ENCODE peak calls at places on chromosomes 1 and 21, in six cellular contexts. M is Peyer's patch; H is neural progenitor cell; Q is GM12865; U is CD4-positive, alpha-beta memory T cell; S is CD8-positive, alpha-beta memory T cell. D is an unnamed sample.
A peak's percentile ranks its signal among the peaks of the same experiment; 100 is the strongest.

GRCh38 chr1:30109853-30110252 is 613.5 kb downstream of the MATN1 start:
- DNase-seq in M (no peak), H (no peak), Q (no peak), U (no peak), S (no peak), D (no peak)

GRCh38 chr1:248755505-248755904 is at the start of gene LYPD8:
- DNase-seq in M (no peak), H (no peak), Q (no peak), U (no peak), S (no peak), D (no peak)

GRCh38 chr1:19786988-19787423 is 12.7 kb downstream of the TMCO4 start:
- DNase-seq in M (no peak), H (no peak), Q (no peak), U (no peak), S (no peak), D (no peak)

GRCh38 chr1:111541721-111542120 is 38.3 kb upstream of the ADORA3 start:
- DNase-seq in M (no peak), H (no peak), Q (no peak), U (no peak), S (no peak), D (no peak)

GRCh38 chr1:16204634-16205332 is 7.7 kb downstream of the ARHGEF19 start:
- DNase-seq in M (peak; percentile 67), H (peak; percentile 77), Q (no peak), U (no peak), S (peak; percentile 60), D (no peak)

GRCh38 chr21:42570841-42571387 is 57.3 kb downstream of the SLC37A1 start:
- DNase-seq in M (peak; percentile 49), H (peak; percentile 91), Q (no peak), U (no peak), S (no peak), D (no peak)

GRCh38 chr21:43731891-43732711 is 13.2 kb downstream of the PDXK start:
- DNase-seq in M (no peak), H (no peak), Q (no peak), U (no peak), S (no peak), D (peak; percentile 69)

GRCh38 chr1:9573723-9574122 is 15.0 kb upstream of the TMEM201 start:
- DNase-seq in M (no peak), H (peak; percentile 67), Q (peak; percentile 65), U (peak; percentile 22), S (no peak), D (no peak)

GRCh38 chr1:186236921-186237320 is 138.1 kb downstream of the TPR start:
- DNase-seq in M (no peak), H (no peak), Q (no peak), U (no peak), S (no peak), D (no peak)

GRCh38 chr1:53074313-53075154 is 12.5 kb downstream of the PODN start:
- DNase-seq in M (no peak), H (no peak), Q (no peak), U (no peak), S (no peak), D (peak; percentile 4)

GRCh38 chr21:42666023-42666747 is 12.8 kb downstream of the PDE9A start:
- DNase-seq in M (peak; percentile 71), H (no peak), Q (peak; percentile 37), U (no peak), S (no peak), D (no peak)

GRCh38 chr1:231118704-231119453 is 43.0 kb upstream of the TRIM67 start:
- DNase-seq in M (no peak), H (no peak), Q (no peak), U (no peak), S (no peak), D (no peak)

GRCh38 chr1:223730471-223730870 is 18.1 kb downstream of the CAPN2 start:
- DNase-seq in M (no peak), H (no peak), Q (no peak), U (no peak), S (no peak), D (no peak)

GRCh38 chr1:53112271-53112774 is 30.1 kb downstream of the SLC1A7 start:
- DNase-seq in M (no peak), H (no peak), Q (no peak), U (no peak), S (no peak), D (no peak)

GRCh38 chr1:106681939-106682522 is 374.4 kb upstream of the PRMT6 start:
- DNase-seq in M (no peak), H (no peak), Q (no peak), U (no peak), S (no peak), D (no peak)

GRCh38 chr1:86503477-86504129 is 34.9 kb downstream of the CLCA1 start:
- DNase-seq in M (peak; percentile 68), H (peak; percentile 33), Q (no peak), U (no peak), S (no peak), D (no peak)

GRCh38 chr1:97243973-97244560 is 522.5 kb downstream of the PTBP2 start:
- DNase-seq in M (no peak), H (peak; percentile 15), Q (peak; percentile 38), U (no peak), S (no peak), D (no peak)

GRCh38 chr1:94936861-94937620 is 10.1 kb upstream of the CNN3 start:
- DNase-seq in M (no peak), H (no peak), Q (no peak), U (no peak), S (no peak), D (no peak)

GRCh38 chr1:205477759-205478247 is 22.0 kb upstream of the BLACAT1 start:
- DNase-seq in M (no peak), H (no peak), Q (no peak), U (no peak), S (no peak), D (no peak)

GRCh38 chr21:36429672-36430546 is 44.7 kb downstream of the CHAF1B start:
- DNase-seq in M (no peak), H (peak; percentile 68), Q (peak; percentile 88), U (peak; percentile 10), S (peak; percentile 75), D (peak; percentile 95)

GRCh38 chr21:27645285-27645684 is 678.4 kb upstream of the ADAMTS5 start:
- DNase-seq in M (no peak), H (no peak), Q (no peak), U (no peak), S (no peak), D (no peak)

GRCh38 chr1:205013683-205014367 is 29.2 kb upstream of the CNTN2 start:
- DNase-seq in M (no peak), H (peak; percentile 67), Q (no peak), U (no peak), S (no peak), D (no peak)

GRCh38 chr1:7550981-7551380 is 220.1 kb upstream of the VAMP3 start:
- DNase-seq in M (peak; percentile 82), H (no peak), Q (no peak), U (no peak), S (no peak), D (peak; percentile 44)

GRCh38 chr21:26637346-26637745 is 64.3 kb upstream of the CYYR1 start:
- DNase-seq in M (no peak), H (no peak), Q (no peak), U (no peak), S (no peak), D (no peak)

GRCh38 chr1:53330819-53331218 is 2.9 kb upstream of the LRP8 start:
- DNase-seq in M (peak; percentile 43), H (no peak), Q (no peak), U (no peak), S (peak; percentile 22), D (no peak)

GRCh38 chr1:154220071-154220969 is at the start of gene UBAP2L:
- DNase-seq in M (peak; percentile 99), H (peak; percentile 100), Q (peak; percentile 100), U (peak; percentile 97), S (peak; percentile 99), D (peak; percentile 100)

GRCh38 chr1:154221815-154222081 is 993 bp downstream of the UBAP2L start:
- DNase-seq in M (no peak), H (no peak), Q (peak; percentile 30), U (no peak), S (no peak), D (no peak)

GRCh38 chr1:154220970-154221814 is 437 bp downstream of the UBAP2L start:
- DNase-seq in M (peak; percentile 78), H (peak; percentile 75), Q (peak; percentile 77), U (peak; percentile 75), S (peak; percentile 85), D (peak; percentile 64)

GRCh38 chr1:154219511-154219910 is 1.2 kb upstream of the UBAP2L start:
- DNase-seq in M (no peak), H (no peak), Q (peak; percentile 34), U (no peak), S (no peak), D (no peak)

DNA sequence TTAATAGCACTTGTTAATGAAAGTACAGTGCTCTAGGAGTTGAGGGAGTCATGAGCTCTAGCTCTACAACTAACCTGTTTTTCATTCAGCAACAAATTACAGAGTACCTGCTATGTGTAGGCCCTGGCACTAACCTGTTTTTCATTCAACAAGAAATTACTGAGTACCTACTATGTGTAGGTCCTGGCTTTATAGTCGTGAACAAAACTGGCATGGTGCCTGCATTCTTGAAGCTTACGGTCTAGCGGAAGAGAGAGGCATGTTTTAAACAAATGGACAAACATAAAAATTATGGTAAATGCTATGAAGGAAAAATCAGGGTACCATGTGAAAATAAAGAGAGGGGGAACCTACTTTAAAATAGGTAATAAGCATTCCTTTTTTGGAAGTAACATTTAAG is 2.2 kb upstream of the UBAP2L start:
- DNase-seq in M (no peak), H (no peak), Q (no peak), U (no peak), S (no peak), D (no peak)
- H3K4me3 ChIP-seq in M (no peak overlapping the region), H (peak overlapping the region; percentile 84), Q (peak overlapping the region; percentile 85), U (no peak overlapping the region), S (no peak overlapping the region), D (peak overlapping the region; percentile 96)

GRCh38 chr1:113041569-113042335 is 31.2 kb upstream of the LRIG2 start:
- DNase-seq in M (no peak), H (peak; percentile 33), Q (no peak), U (no peak), S (no peak), D (no peak)
- H3K4me3 ChIP-seq in M (no peak overlapping the region), H (no peak overlapping the region), Q (no peak overlapping the region), U (no peak overlapping the region), S (no peak overlapping the region), D (no peak overlapping the region)

GRCh38 chr1:118185083-118185899 is at the start of gene SPAG17:
- DNase-seq in M (peak; percentile 59), H (peak; percentile 98), Q (peak; percentile 72), U (no peak), S (no peak), D (peak; percentile 58)
- H3K4me3 ChIP-seq in M (no peak within 1 kb of the TSS), H (peak within 1 kb of the TSS; percentile 59), Q (peak within 1 kb of the TSS; percentile 43), U (no peak within 1 kb of the TSS), S (no peak within 1 kb of the TSS), D (peak within 1 kb of the TSS; percentile 58)

DNA sequence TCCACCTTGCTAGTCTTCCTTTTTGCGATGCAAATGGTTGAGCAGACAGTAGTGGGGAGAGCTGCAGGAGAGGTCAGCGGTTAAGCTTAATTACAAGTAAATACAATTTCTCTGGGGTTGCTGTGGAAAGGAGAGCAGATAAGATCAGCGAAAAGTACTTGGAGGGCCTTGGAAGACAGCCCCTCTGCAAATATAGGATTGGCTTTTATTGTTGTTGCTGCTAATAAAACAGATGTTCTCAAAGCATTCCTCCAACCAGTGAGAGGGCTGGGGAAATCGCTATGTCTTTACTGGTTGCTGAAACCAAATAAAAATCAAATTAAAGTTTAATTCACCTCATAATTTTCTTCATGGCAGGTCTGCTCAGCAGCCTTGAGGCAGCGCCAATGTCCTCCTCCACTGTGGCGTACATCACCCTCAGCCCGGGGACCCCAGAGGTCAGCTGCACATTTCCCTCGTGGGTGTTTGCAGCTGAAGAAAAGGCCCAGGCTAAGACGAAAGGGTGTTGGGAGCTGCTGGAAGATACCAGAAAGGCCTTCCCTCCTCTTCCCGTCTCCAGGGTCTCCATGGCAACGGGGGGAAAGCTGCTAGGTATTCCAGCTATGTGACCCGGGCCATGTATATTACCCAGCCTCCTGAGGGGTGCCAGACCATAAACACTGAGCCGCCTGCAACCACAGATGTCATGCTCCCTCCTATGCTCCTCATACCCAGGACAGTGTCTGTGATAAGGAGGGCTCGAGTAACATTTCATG is 54.6 kb upstream of the POU2F1 start:
- DNase-seq in M (no peak), H (peak; percentile 92), Q (no peak), U (no peak), S (no peak), D (no peak)
- H3K4me3 ChIP-seq in M (no peak overlapping the region), H (peak overlapping the region; percentile 8), Q (no peak overlapping the region), U (no peak overlapping the region), S (no peak overlapping the region), D (no peak overlapping the region)

D was measured in psoas muscle.